ENCODE peak calls at places on chromosomes 11 and 22, in ten cellular contexts. One of them, this sample, is unnamed.

GRCh38 chr22:38186429-38186828 is 4.8 kb upstream of the PLA2G6 start:
- DNase-seq in astrocyte of the cerebellum: no peak
- DNase-seq in fibroblast of pulmonary artery: no peak
- DNase-seq in mucosa of descending colon: no peak
- DNase-seq in colonic mucosa: no peak
- DNase-seq in GM06990: no peak
- DNase-seq in Calu3: no peak
- DNase-seq in cardiac fibroblast: peak
- DNase-seq in HFFc6: no peak
- DNase-seq in BE2C: no peak
- DNase-seq in this sample: no peak

GRCh38 chr11:111870522-111870886 is 877 bp downstream of the ALG9 start:
- DNase-seq in HFFc6: no peak
- DNase-seq in astrocyte of the cerebellum: no peak
- DNase-seq in cardiac fibroblast: no peak
- DNase-seq in BE2C: no peak
- DNase-seq in fibroblast of pulmonary artery: no peak
- DNase-seq in GM06990: no peak
- DNase-seq in Calu3: no peak
- DNase-seq in mucosa of descending colon: no peak
- DNase-seq in colonic mucosa: no peak
- DNase-seq in this sample: peak

GRCh38 chr11:83257638-83258229 is 28.4 kb downstream of the CCDC90B start:
- DNase-seq in GM06990: no peak
- DNase-seq in fibroblast of pulmonary artery: peak
- DNase-seq in cardiac fibroblast: peak
- DNase-seq in HFFc6: peak
- DNase-seq in BE2C: no peak
- DNase-seq in mucosa of descending colon: no peak
- DNase-seq in colonic mucosa: no peak
- DNase-seq in astrocyte of the cerebellum: peak
- DNase-seq in Calu3: peak
- DNase-seq in this sample: no peak

GRCh38 chr11:132202621-132203020 is 832.2 kb downstream of the NTM start:
- DNase-seq in BE2C: no peak
- DNase-seq in colonic mucosa: no peak
- DNase-seq in HFFc6: peak
- DNase-seq in Calu3: no peak
- DNase-seq in cardiac fibroblast: no peak
- DNase-seq in GM06990: no peak
- DNase-seq in astrocyte of the cerebellum: peak
- DNase-seq in mucosa of descending colon: no peak
- DNase-seq in fibroblast of pulmonary artery: no peak
- DNase-seq in this sample: no peak

GRCh38 chr11:112520293-112520692 is 259.6 kb upstream of the PLET1 start:
- DNase-seq in colonic mucosa: no peak
- DNase-seq in astrocyte of the cerebellum: no peak
- DNase-seq in Calu3: no peak
- DNase-seq in HFFc6: no peak
- DNase-seq in mucosa of descending colon: no peak
- DNase-seq in GM06990: no peak
- DNase-seq in BE2C: no peak
- DNase-seq in cardiac fibroblast: no peak
- DNase-seq in fibroblast of pulmonary artery: no peak
- DNase-seq in this sample: no peak

GRCh38 chr11:7893792-7894191 is 37.3 kb downstream of the OR10A6 start:
- DNase-seq in astrocyte of the cerebellum: no peak
- DNase-seq in fibroblast of pulmonary artery: no peak
- DNase-seq in mucosa of descending colon: no peak
- DNase-seq in HFFc6: no peak
- DNase-seq in colonic mucosa: peak
- DNase-seq in BE2C: no peak
- DNase-seq in cardiac fibroblast: no peak
- DNase-seq in Calu3: no peak
- DNase-seq in GM06990: no peak
- DNase-seq in this sample: no peak

GRCh38 chr11:130178441-130178971 is 18.9 kb downstream of the ST14 start:
- DNase-seq in Calu3: no peak
- DNase-seq in colonic mucosa: peak
- DNase-seq in mucosa of descending colon: no peak
- DNase-seq in GM06990: no peak
- DNase-seq in HFFc6: no peak
- DNase-seq in astrocyte of the cerebellum: no peak
- DNase-seq in cardiac fibroblast: no peak
- DNase-seq in BE2C: no peak
- DNase-seq in fibroblast of pulmonary artery: no peak
- DNase-seq in this sample: no peak

GRCh38 chr11:130651266-130651855 is 202.9 kb downstream of the ADAMTS15 start:
- DNase-seq in Calu3: no peak
- DNase-seq in HFFc6: no peak
- DNase-seq in BE2C: no peak
- DNase-seq in GM06990: no peak
- DNase-seq in colonic mucosa: no peak
- DNase-seq in fibroblast of pulmonary artery: no peak
- DNase-seq in mucosa of descending colon: no peak
- DNase-seq in astrocyte of the cerebellum: no peak
- DNase-seq in cardiac fibroblast: no peak
- DNase-seq in this sample: no peak

DNA sequence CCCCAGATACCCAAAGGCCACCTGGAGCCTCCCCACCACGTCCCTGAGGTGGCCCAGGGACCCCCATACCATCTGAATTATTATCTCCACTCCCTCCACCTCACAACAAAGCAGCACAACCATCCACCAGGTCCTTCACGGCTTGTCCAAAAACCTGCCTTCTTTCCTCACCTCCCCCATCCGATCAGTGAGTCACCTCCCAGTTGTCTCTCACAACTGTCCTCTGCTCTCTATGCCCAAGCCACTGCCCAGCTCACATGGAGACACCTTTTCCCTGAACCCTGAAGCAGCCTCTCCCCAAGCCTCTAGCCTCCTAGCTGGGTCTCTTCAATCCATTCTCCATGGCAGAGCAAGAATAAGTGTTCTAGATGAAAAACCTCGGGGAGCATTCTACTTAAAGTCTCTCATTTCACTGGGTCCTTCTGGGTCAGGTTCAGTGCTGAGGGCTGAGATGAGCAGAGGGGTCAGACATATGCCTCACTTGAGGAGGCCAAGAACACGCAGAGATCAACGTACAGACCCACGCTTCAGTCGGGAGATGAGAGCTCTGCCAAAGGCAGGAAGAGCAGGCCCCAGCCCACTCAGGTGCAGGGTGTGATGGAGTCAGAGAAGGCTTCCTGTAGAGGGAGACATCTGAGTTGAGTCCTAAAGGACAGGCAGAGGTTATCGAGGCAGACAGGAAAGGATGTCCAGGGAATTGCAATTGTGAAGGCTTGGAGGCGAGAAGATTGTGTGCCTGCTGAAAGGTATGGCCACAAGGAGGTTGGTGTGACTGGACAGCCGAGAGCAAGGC is 74.7 kb downstream of the PDE2A start:
- DNase-seq in fibroblast of pulmonary artery: no peak
- DNase-seq in BE2C: no peak
- DNase-seq in HFFc6: no peak
- DNase-seq in Calu3: no peak
- DNase-seq in GM06990: no peak
- DNase-seq in colonic mucosa: no peak
- DNase-seq in cardiac fibroblast: no peak
- DNase-seq in astrocyte of the cerebellum: no peak
- DNase-seq in mucosa of descending colon: no peak
- DNase-seq in this sample: no peak
- TF ChIP-seq CTCF in fibroblast of pulmonary artery: no peak
- TF ChIP-seq CTCF in BE2C: no peak
- TF ChIP-seq CTCF in HFFc6: peak
- TF ChIP-seq CTCF in Calu3: no peak
- TF ChIP-seq CTCF in GM06990: peak
- TF ChIP-seq CTCF in colonic mucosa: no peak
- TF ChIP-seq CTCF in cardiac fibroblast: no peak
- TF ChIP-seq CTCF in astrocyte of the cerebellum: no peak
- TF ChIP-seq CTCF in mucosa of descending colon: no peak
- TF ChIP-seq CTCF in this sample: no peak

GRCh38 chr11:125883375-125883774 is 4.1 kb upstream of the HYLS1 start:
- DNase-seq in HFFc6: no peak
- DNase-seq in fibroblast of pulmonary artery: no peak
- DNase-seq in colonic mucosa: no peak
- DNase-seq in mucosa of descending colon: no peak
- DNase-seq in BE2C: no peak
- DNase-seq in GM06990: no peak
- DNase-seq in cardiac fibroblast: no peak
- DNase-seq in Calu3: no peak
- DNase-seq in astrocyte of the cerebellum: no peak
- DNase-seq in this sample: no peak

GRCh38 chr11:125886997-125887372 is 483 bp upstream of the HYLS1 start:
- DNase-seq in colonic mucosa: peak
- DNase-seq in cardiac fibroblast: peak
- DNase-seq in HFFc6: no peak
- DNase-seq in BE2C: no peak
- DNase-seq in mucosa of descending colon: peak
- DNase-seq in GM06990: peak
- DNase-seq in fibroblast of pulmonary artery: peak
- DNase-seq in astrocyte of the cerebellum: no peak
- DNase-seq in Calu3: no peak
- DNase-seq in this sample: peak

GRCh38 chr11:125890447-125891100 is 3.1 kb downstream of the HYLS1 start:
- DNase-seq in mucosa of descending colon: no peak
- DNase-seq in fibroblast of pulmonary artery: no peak
- DNase-seq in cardiac fibroblast: no peak
- DNase-seq in HFFc6: no peak
- DNase-seq in Calu3: no peak
- DNase-seq in colonic mucosa: no peak
- DNase-seq in BE2C: no peak
- DNase-seq in astrocyte of the cerebellum: no peak
- DNase-seq in GM06990: no peak
- DNase-seq in this sample: no peak

GRCh38 chr11:125892071-125892470 is 4.6 kb downstream of the HYLS1 start:
- DNase-seq in Calu3: no peak
- DNase-seq in astrocyte of the cerebellum: no peak
- DNase-seq in HFFc6: peak
- DNase-seq in colonic mucosa: no peak
- DNase-seq in fibroblast of pulmonary artery: no peak
- DNase-seq in mucosa of descending colon: no peak
- DNase-seq in BE2C: no peak
- DNase-seq in GM06990: no peak
- DNase-seq in cardiac fibroblast: no peak
- DNase-seq in this sample: no peak

DNA sequence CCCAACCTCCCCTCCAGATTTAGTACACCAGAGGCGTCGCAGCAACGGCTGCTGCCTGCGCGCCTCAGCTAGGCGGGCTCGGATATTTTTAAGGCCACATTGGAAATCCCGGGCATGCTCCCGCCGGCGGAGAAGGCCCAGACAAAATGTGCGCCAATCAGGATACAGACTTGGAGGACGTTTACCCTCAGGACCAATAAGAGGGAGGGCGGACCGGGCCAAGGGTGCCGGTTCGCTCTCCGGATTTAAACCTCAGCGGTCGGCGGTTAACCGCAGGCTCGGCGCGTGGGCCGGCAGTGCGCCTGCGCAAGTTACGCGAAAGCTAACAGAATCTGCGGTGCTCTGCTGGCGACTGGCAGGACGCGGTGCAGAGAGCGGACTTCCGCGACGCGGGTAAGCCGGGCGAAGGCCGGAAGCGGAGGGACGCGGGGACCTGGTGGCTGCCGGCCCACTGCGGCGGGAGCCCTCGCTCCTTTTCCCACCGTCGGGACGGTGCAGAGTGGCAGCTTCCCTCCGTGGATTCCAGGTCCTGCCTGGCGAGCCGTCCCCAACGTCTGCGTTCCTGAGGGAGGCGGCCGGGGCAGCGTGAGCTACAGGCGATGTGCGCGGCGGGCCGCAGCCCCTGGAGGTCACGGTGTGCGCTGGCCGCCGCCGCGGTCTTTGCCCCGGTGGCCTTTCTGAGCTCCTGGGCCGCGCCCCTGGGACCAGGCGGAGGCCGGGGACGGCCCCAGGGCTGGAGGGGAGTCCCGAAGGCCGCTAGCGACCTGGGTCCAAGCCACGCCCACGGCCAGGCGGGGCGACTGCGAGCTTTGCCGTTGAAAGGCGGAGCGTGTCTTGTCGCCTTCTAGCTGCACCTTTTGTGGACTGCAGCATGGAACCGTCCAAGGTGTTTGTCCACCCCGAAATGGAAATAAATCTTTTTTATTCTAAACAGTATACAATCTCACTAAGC is at the start of gene HYLS1:
- DNase-seq in astrocyte of the cerebellum: peak
- DNase-seq in fibroblast of pulmonary artery: peak
- DNase-seq in mucosa of descending colon: peak
- DNase-seq in BE2C: peak
- DNase-seq in GM06990: peak
- DNase-seq in HFFc6: peak
- DNase-seq in Calu3: peak
- DNase-seq in colonic mucosa: peak
- DNase-seq in cardiac fibroblast: peak
- DNase-seq in this sample: peak
- TF ChIP-seq CTCF in astrocyte of the cerebellum: peak
- TF ChIP-seq CTCF in fibroblast of pulmonary artery: peak
- TF ChIP-seq CTCF in mucosa of descending colon: no peak
- TF ChIP-seq CTCF in BE2C: peak
- TF ChIP-seq CTCF in GM06990: peak
- TF ChIP-seq CTCF in HFFc6: peak
- TF ChIP-seq CTCF in Calu3: no peak
- TF ChIP-seq CTCF in colonic mucosa: no peak
- TF ChIP-seq CTCF in cardiac fibroblast: peak
- TF ChIP-seq CTCF in this sample: no peak

GRCh38 chr22:19477321-19478085 is 1.5 kb downstream of the UFD1 start:
- DNase-seq in colonic mucosa: no peak
- DNase-seq in HFFc6: no peak
- DNase-seq in mucosa of descending colon: no peak
- DNase-seq in GM06990: no peak
- DNase-seq in cardiac fibroblast: peak
- DNase-seq in BE2C: no peak
- DNase-seq in Calu3: no peak
- DNase-seq in fibroblast of pulmonary artery: peak
- DNase-seq in astrocyte of the cerebellum: no peak
- DNase-seq in this sample: no peak

GRCh38 chr22:19478466-19479357 is at the start of gene UFD1:
- DNase-seq in astrocyte of the cerebellum: peak
- DNase-seq in Calu3: peak
- DNase-seq in fibroblast of pulmonary artery: peak
- DNase-seq in BE2C: peak
- DNase-seq in HFFc6: peak
- DNase-seq in colonic mucosa: peak
- DNase-seq in mucosa of descending colon: peak
- DNase-seq in GM06990: peak
- DNase-seq in cardiac fibroblast: peak
- DNase-seq in this sample: peak

GRCh38 chr22:19476023-19476422 is 3.0 kb downstream of the UFD1 start:
- DNase-seq in astrocyte of the cerebellum: no peak
- DNase-seq in colonic mucosa: no peak
- DNase-seq in fibroblast of pulmonary artery: no peak
- DNase-seq in mucosa of descending colon: no peak
- DNase-seq in cardiac fibroblast: no peak
- DNase-seq in GM06990: no peak
- DNase-seq in HFFc6: no peak
- DNase-seq in BE2C: no peak
- DNase-seq in Calu3: no peak
- DNase-seq in this sample: no peak

GRCh38 chr22:19479358-19480172 is at the start of gene CDC45:
- DNase-seq in GM06990: peak
- DNase-seq in astrocyte of the cerebellum: peak
- DNase-seq in BE2C: peak
- DNase-seq in Calu3: peak
- DNase-seq in cardiac fibroblast: peak
- DNase-seq in HFFc6: peak
- DNase-seq in colonic mucosa: peak
- DNase-seq in mucosa of descending colon: peak
- DNase-seq in fibroblast of pulmonary artery: peak
- DNase-seq in this sample: peak

DNA sequence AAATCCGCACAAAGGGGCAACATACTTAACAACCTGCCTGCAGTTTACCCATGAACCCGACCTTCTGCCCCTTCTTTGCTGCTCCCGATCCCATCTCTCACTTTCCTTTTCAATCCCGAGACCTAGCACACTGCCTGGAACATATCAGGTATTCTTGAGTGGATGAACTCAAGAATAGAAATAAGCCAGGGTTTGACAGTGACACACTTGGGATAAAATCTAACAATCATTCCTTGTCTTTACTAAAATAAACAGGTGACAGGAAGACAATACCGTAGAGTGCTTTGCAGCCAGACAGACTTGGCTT is 954 bp downstream of the UFD1 start:
- DNase-seq in Calu3: no peak
- DNase-seq in BE2C: no peak
- DNase-seq in GM06990: no peak
- DNase-seq in colonic mucosa: no peak
- DNase-seq in mucosa of descending colon: no peak
- DNase-seq in astrocyte of the cerebellum: no peak
- DNase-seq in fibroblast of pulmonary artery: no peak
- DNase-seq in HFFc6: no peak
- DNase-seq in cardiac fibroblast: no peak
- DNase-seq in this sample: no peak
- TF ChIP-seq CTCF in Calu3: no peak
- TF ChIP-seq CTCF in BE2C: no peak
- TF ChIP-seq CTCF in GM06990: no peak
- TF ChIP-seq CTCF in colonic mucosa: no peak
- TF ChIP-seq CTCF in mucosa of descending colon: no peak
- TF ChIP-seq CTCF in astrocyte of the cerebellum: no peak
- TF ChIP-seq CTCF in fibroblast of pulmonary artery: no peak
- TF ChIP-seq CTCF in HFFc6: no peak
- TF ChIP-seq CTCF in cardiac fibroblast: no peak
- TF ChIP-seq CTCF in this sample: no peak

GRCh38 chr11:61375709-61376108 is 13.5 kb downstream of the TMEM138 start:
- DNase-seq in mucosa of descending colon: no peak
- DNase-seq in GM06990: no peak
- DNase-seq in HFFc6: no peak
- DNase-seq in colonic mucosa: no peak
- DNase-seq in BE2C: no peak
- DNase-seq in Calu3: no peak
- DNase-seq in astrocyte of the cerebellum: no peak
- DNase-seq in cardiac fibroblast: peak
- DNase-seq in fibroblast of pulmonary artery: no peak
- DNase-seq in this sample: no peak

GRCh38 chr11:61384271-61385242 is 7.8 kb upstream of the TMEM216 start:
- DNase-seq in HFFc6: no peak
- DNase-seq in colonic mucosa: no peak
- DNase-seq in GM06990: no peak
- DNase-seq in fibroblast of pulmonary artery: peak
- DNase-seq in BE2C: peak
- DNase-seq in cardiac fibroblast: peak
- DNase-seq in Calu3: no peak
- DNase-seq in astrocyte of the cerebellum: no peak
- DNase-seq in mucosa of descending colon: no peak
- DNase-seq in this sample: no peak

GRCh38 chr11:61377461-61378160 is 14.8 kb upstream of the TMEM216 start:
- DNase-seq in colonic mucosa: no peak
- DNase-seq in mucosa of descending colon: no peak
- DNase-seq in BE2C: no peak
- DNase-seq in GM06990: no peak
- DNase-seq in astrocyte of the cerebellum: no peak
- DNase-seq in cardiac fibroblast: no peak
- DNase-seq in HFFc6: peak
- DNase-seq in Calu3: no peak
- DNase-seq in fibroblast of pulmonary artery: no peak
- DNase-seq in this sample: no peak

GRCh38 chr11:61380914-61381313 is 11.5 kb upstream of the TMEM216 start:
- DNase-seq in cardiac fibroblast: no peak
- DNase-seq in HFFc6: no peak
- DNase-seq in GM06990: no peak
- DNase-seq in fibroblast of pulmonary artery: no peak
- DNase-seq in Calu3: no peak
- DNase-seq in astrocyte of the cerebellum: no peak
- DNase-seq in colonic mucosa: no peak
- DNase-seq in BE2C: no peak
- DNase-seq in mucosa of descending colon: no peak
- DNase-seq in this sample: no peak

DNA sequence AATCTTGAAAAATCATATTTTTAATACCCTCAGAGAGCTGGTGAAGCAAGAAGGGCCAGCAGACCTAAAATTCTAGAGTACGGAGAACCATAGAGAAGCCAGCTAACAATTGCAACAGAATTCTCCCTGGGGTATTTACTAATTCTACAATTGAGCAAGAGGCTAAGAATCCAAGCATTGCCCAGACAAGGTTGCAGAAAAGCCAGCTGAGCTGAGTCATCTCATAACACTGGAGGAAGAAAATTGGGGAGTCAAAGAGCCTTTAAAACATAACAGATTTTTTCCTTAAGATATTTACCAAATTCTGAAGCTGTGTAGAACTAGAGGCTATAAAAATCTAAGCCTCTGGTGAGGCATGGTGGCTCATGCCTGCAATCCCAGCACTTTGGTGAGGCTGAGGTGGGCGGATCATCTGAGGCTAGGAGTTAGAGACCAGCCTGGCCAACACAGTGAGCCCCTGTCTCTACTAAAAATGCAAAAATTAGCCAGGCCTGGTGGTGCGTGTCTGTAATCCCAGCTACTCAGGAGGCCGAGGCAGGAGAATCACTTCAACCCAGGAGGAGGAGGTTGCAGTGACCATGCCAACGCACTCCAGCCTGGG is 13.6 kb upstream of the TMEM216 start:
- DNase-seq in mucosa of descending colon: no peak
- DNase-seq in BE2C: no peak
- DNase-seq in astrocyte of the cerebellum: peak
- DNase-seq in GM06990: no peak
- DNase-seq in HFFc6: peak
- DNase-seq in cardiac fibroblast: peak
- DNase-seq in fibroblast of pulmonary artery: peak
- DNase-seq in colonic mucosa: no peak
- DNase-seq in Calu3: no peak
- DNase-seq in this sample: no peak
- TF ChIP-seq CTCF in mucosa of descending colon: no peak
- TF ChIP-seq CTCF in BE2C: no peak
- TF ChIP-seq CTCF in astrocyte of the cerebellum: no peak
- TF ChIP-seq CTCF in GM06990: no peak
- TF ChIP-seq CTCF in HFFc6: no peak
- TF ChIP-seq CTCF in cardiac fibroblast: no peak
- TF ChIP-seq CTCF in fibroblast of pulmonary artery: no peak
- TF ChIP-seq CTCF in colonic mucosa: no peak
- TF ChIP-seq CTCF in Calu3: no peak
- TF ChIP-seq CTCF in this sample: no peak